ENCODE peak calls at places on chromosomes 4 and X, in nine cellular contexts. W, J, C, S, Q, F, M, T and Y are unnamed samples.

GRCh38 chrX:133335027-133335426 is 80.3 kb downstream of the GPC4 start:
- DNase-seq in C (no peak), F (no peak), S (peak; percentile 9), J (peak; percentile 54), T (no peak), M (no peak), W (no peak), Q (no peak), Y (peak; percentile 4)

GRCh38 chrX:39946822-39947221 is 150.9 kb downstream of the BCOR start:
- DNase-seq in S (no peak), J (peak; percentile 59), Q (no peak), F (no peak), M (no peak), T (peak; percentile 29), C (no peak), W (no peak), Y (no peak)

GRCh38 chrX:17474892-17475291 is 99.9 kb downstream of the NHS start:
- DNase-seq in Q (no peak), W (no peak), C (no peak), T (no peak), F (no peak), J (peak; percentile 15), M (no peak), S (no peak), Y (no peak)

GRCh38 chr4:2615821-2616220 is 79.4 kb downstream of the FAM193A start:
- DNase-seq in M (no peak), S (no peak), Q (no peak), C (no peak), F (no peak), J (no peak), T (no peak), W (no peak), Y (no peak)

GRCh38 chrX:97898798-97899197 is 1015.1 kb downstream of the RPA4 start:
- DNase-seq in F (no peak), M (no peak), W (no peak), T (peak; percentile 31), S (no peak), C (no peak), J (peak; percentile 7), Q (no peak), Y (no peak)

GRCh38 chr4:30938956-30939528 is 218.9 kb downstream of the PCDH7 start:
- DNase-seq in C (no peak), W (no peak), T (peak; percentile 60), J (no peak), Q (no peak), F (no peak), S (no peak), M (no peak), Y (no peak)

GRCh38 chr4:97142893-97143292 is 1000.4 kb downstream of the STPG2 start:
- DNase-seq in M (no peak), Q (no peak), J (no peak), S (no peak), F (no peak), T (no peak), W (no peak), C (no peak), Y (no peak)

GRCh38 chr4:35358001-35358584 is 886.2 kb downstream of the ARAP2 start:
- DNase-seq in M (no peak), S (no peak), J (no peak), T (no peak), C (no peak), W (no peak), F (no peak), Q (no peak), Y (no peak)

GRCh38 chr4:173457893-173458292 is 59.0 kb upstream of the SCRG1 start:
- DNase-seq in T (no peak), J (no peak), Q (no peak), S (no peak), F (no peak), C (no peak), W (no peak), M (no peak), Y (no peak)

GRCh38 chr4:123433573-123433972 is 37.0 kb downstream of the SPRY1 start:
- DNase-seq in W (no peak), F (no peak), C (no peak), S (no peak), T (no peak), Q (no peak), J (no peak), M (no peak), Y (no peak)

GRCh38 chrX:102546818-102547493 is 30.4 kb upstream of the TMSB15A start:
- DNase-seq in M (no peak), T (no peak), F (no peak), S (no peak), W (no peak), C (no peak), Q (no peak), J (no peak), Y (no peak)

GRCh38 chrX:110414273-110414672 is 55.6 kb downstream of the RTL9 start:
- DNase-seq in Q (no peak), T (no peak), S (no peak), F (no peak), W (no peak), M (no peak), C (no peak), J (no peak), Y (no peak)

GRCh38 chr4:139986108-139986507 is 167.9 kb downstream of the MAML3 start:
- DNase-seq in J (no peak), Q (no peak), W (no peak), F (no peak), C (no peak), S (no peak), T (no peak), M (no peak), Y (no peak)

GRCh38 chrX:9285342-9285771 is 179.5 kb upstream of the TBL1X start:
- DNase-seq in C (no peak), M (no peak), F (no peak), J (no peak), Q (no peak), W (no peak), T (peak; percentile 62), S (no peak), Y (no peak)

DNA sequence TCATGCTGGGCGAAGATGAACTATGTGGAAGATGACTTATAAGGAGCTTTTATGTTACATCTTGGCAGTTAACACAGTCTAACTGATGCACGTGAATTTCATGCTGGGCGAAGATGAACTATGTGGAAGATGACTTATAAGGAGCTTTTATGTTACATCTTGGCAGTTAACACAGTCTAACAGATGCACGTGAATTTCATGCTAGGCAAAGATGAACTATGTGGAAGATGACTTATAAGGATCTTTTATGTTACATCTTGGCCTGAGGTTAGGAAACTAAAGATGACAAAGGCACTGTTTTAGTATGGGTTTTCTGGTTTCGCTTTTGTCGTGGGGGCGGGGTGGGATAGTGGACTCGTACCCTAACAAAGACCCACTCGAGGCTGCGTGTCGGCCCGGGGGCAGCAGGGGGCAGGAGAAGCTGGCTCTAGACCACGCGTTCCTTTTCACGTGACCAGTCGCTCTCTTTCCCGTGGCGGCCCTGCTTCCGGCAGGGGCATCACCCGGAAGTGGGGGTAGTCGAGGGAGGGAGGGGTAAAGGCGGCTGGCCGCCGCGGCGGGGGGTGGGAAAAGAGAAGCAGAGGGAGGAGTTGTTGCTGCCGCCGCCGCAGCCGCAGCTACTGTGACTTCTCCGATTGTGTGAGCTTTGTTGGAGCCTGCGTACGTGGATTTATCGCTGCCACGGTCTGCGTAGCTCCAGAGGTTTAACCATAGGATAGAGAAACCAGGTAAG is at the start of gene ATP7A:
- DNase-seq in M (peak; percentile 84), S (peak; percentile 78), J (peak; percentile 88), C (peak; percentile 94), W (peak; percentile 93), T (peak; percentile 87), F (peak; percentile 86), Q (peak; percentile 85), Y (peak; percentile 73)
- TF ChIP-seq CTCF in M (peak; percentile 62), S (peak; percentile 63), J (peak; percentile 60), C (peak; percentile 49), W (peak; percentile 58), T (peak; percentile 69), F (no peak), Q (peak; percentile 55), Y (peak; percentile 57)

GRCh38 chr4:93710101-93710846 is 118.3 kb upstream of the ATOH1 start:
- DNase-seq in F (peak; percentile 49), M (no peak), S (no peak), J (no peak), Q (no peak), W (no peak), T (no peak), C (no peak), Y (no peak)
- TF ChIP-seq CTCF in F (peak; percentile 57), M (peak; percentile 71), S (peak; percentile 64), J (no peak), Q (no peak), W (peak; percentile 26), T (no peak), C (no peak), Y (no peak)

DNA sequence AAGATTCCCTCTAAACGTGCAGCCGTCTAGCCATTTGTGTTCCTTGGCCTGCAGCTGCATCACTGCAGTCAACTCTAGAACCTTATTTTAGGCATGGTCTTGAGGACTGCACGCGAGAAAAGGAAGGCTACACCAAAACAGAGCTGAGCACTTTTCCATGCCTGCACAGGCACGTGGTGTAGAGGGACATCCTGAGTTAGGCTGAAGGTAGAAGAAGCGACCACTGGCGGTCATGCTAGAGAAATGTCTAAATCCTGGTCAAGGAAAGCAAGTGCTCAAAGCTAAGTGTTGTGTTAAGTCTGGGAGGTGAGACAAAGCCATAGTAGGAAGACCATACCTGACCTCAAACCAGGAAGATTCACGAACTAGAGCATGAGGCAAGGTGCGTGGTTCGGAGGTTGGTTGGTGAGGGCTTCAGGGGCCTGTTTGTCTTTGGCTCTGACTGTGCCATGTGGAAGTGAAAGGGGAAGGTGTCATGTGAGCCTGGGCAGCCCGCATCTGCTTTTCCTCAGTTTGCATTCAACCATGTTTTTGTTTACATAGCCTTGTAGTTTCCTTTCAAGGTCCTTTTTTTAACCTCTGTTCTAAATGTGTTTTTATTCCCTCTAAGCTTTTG is 203.8 kb downstream of the AASDH start:
- DNase-seq in Q (no peak), F (no peak), W (no peak), M (no peak), J (no peak), T (peak; percentile 10), C (no peak), S (no peak), Y (no peak)
- TF ChIP-seq CTCF in Q (no peak), F (no peak), W (no peak), M (no peak), J (no peak), T (no peak), C (no peak), S (no peak), Y (no peak)

GRCh38 chr4:175252642-175253041 is 334.5 kb downstream of the ADAM29 start:
- DNase-seq in C (no peak), M (no peak), Q (no peak), F (no peak), J (no peak), S (no peak), W (no peak), T (no peak), Y (no peak)

DNA sequence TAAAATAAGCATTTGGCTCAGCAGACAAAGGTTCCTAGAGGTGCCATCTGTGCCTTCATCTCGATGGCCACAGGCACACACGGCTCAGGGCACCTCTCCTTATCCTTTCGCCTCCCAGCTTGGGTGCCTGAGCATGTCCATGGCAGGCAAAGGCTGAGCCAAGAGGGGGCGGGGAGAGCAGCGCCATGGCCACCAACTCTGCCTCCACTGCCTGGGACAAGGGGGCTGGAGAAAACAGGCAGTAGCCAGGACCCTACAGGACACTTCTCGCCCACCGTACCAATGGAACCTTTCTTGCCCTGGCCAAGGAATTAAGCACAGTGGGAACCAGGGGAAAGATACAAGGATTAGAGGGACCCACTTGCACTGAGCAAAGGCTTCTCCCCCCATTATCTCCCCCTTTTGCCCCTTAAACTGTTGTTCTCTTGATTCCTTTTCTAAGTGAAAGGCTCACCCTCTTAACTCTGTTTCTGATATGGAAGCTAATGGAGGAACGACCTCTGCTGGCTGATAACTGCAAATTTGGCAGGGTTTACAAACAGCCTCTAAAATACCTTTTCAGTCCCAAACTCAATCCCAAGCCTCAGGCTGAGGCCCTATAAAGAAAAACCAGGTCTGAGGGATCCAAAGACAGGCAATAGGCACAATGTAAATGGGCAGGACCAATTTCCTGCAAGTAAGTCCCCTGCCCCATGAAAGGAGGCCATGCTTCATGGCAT is 335.2 kb downstream of the ADAM29 start:
- DNase-seq in F (no peak), M (no peak), Q (no peak), S (no peak), C (no peak), W (peak; percentile 75), T (no peak), J (peak; percentile 47), Y (no peak)
- TF ChIP-seq CTCF in F (no peak), M (peak; percentile 48), Q (no peak), S (peak; percentile 37), C (no peak), W (peak; percentile 28), T (no peak), J (peak; percentile 60), Y (no peak)